ENCODE peak calls at places on chromosomes 4 and X, in five cellular contexts. R is H9, I is H1, Y is neuronal stem cell, U is mesenchymal stem cell. X is an unnamed sample.

GRCh38 chr4:88054909-88055308 is 47.5 kb downstream of the PKD2 start:
- DNase-seq in R (peak; percentile 60), I (no peak), Y (peak; percentile 24), U (peak; percentile 69), X (peak; percentile 60)

GRCh38 chrX:34140816-34141215 is 8.7 kb upstream of the FAM47A start:
- DNase-seq in R (no peak), I (no peak), Y (no peak), U (no peak), X (peak; percentile 34)

GRCh38 chrX:136823175-136823574 is 42.4 kb upstream of the ARHGEF6 start:
- DNase-seq in R (no peak), I (no peak), Y (no peak), U (no peak), X (no peak)

GRCh38 chrX:106802063-106802387 is 448 bp upstream of the TBC1D8B start:
- DNase-seq in R (no peak), I (no peak), Y (peak; percentile 4), U (no peak), X (no peak)

GRCh38 chr4:78313754-78314120 is 237.8 kb upstream of the ANXA3 start:
- DNase-seq in R (no peak), I (no peak), Y (no peak), U (no peak), X (no peak)

GRCh38 chr4:85600501-85600900 is 125.6 kb downstream of the ARHGAP24 start:
- DNase-seq in R (no peak), I (no peak), Y (no peak), U (no peak), X (no peak)

GRCh38 chr4:152189451-152190179 is 346.3 kb downstream of the FBXW7 start:
- DNase-seq in R (no peak), I (no peak), Y (no peak), U (no peak), X (no peak)

GRCh38 chrX:9988762-9989161 is 21.6 kb downstream of the CLDN34 start:
- DNase-seq in R (no peak), I (no peak), Y (no peak), U (no peak), X (peak; percentile 56)

GRCh38 chr4:43337707-43338106 is 445.2 kb downstream of the GRXCR1 start:
- DNase-seq in R (no peak), I (no peak), Y (no peak), U (no peak), X (no peak)

GRCh38 chr4:101833455-101833854 is 42.9 kb downstream of the BANK1 start:
- DNase-seq in R (no peak), I (no peak), Y (no peak), U (no peak), X (no peak)

GRCh38 chr4:128862608-128863313 is 53.3 kb downstream of the JADE1 start:
- DNase-seq in R (no peak), I (no peak), Y (no peak), U (peak; percentile 54), X (no peak)

GRCh38 chr4:75254745-75255144 is 259.5 kb downstream of the RCHY1 start:
- DNase-seq in R (no peak), I (no peak), Y (no peak), U (peak; percentile 77), X (no peak)

GRCh38 chr4:54745031-54745770 is 87.4 kb downstream of the KIT start:
- DNase-seq in R (no peak), I (no peak), Y (no peak), U (no peak), X (no peak)

GRCh38 chrX:124462931-124463330 is 116.6 kb downstream of the SH2D1A start:
- DNase-seq in R (no peak), I (no peak), Y (no peak), U (no peak), X (no peak)

GRCh38 chrX:139429913-139430312 is 100.6 kb upstream of the F9 start:
- DNase-seq in R (no peak), I (no peak), Y (no peak), U (no peak), X (no peak)

GRCh38 chr4:177975315-177975714 is 533.1 kb upstream of the AGA start:
- DNase-seq in R (no peak), I (no peak), Y (no peak), U (no peak), X (no peak)

GRCh38 chrX:13876652-13877051 is 59.8 kb upstream of the GPM6B start:
- DNase-seq in R (no peak), I (no peak), Y (no peak), U (peak; percentile 57), X (no peak)

GRCh38 chr4:42446823-42447222 is 49.5 kb downstream of the SHISA3 start:
- DNase-seq in R (no peak), I (no peak), Y (no peak), U (no peak), X (peak; percentile 16)

GRCh38 chr4:136863756-136864155 is 668.5 kb downstream of the PCDH18 start:
- DNase-seq in R (peak; percentile 34), I (no peak), Y (peak; percentile 3), U (peak; percentile 28), X (no peak)

GRCh38 chrX:58025979-58026378 is 115.7 kb upstream of the ZXDA start:
- DNase-seq in R (no peak), I (peak; percentile 24), Y (no peak), U (peak; percentile 10), X (no peak)

GRCh38 chr4:2248821-2249261 is 6.9 kb upstream of the HAUS3 start:
- DNase-seq in R (no peak), I (no peak), Y (no peak), U (no peak), X (no peak)

GRCh38 chr4:185740471-185740873 is 71.5 kb downstream of the SORBS2 start:
- DNase-seq in R (no peak), I (no peak), Y (no peak), U (no peak), X (no peak)

GRCh38 chr4:137909910-137910309 is 332.2 kb downstream of the SLC7A11 start:
- DNase-seq in R (peak; percentile 29), I (peak; percentile 49), Y (no peak), U (no peak), X (no peak)

GRCh38 chr4:140151700-140152014 is 2.3 kb downstream of the MAML3 start:
- DNase-seq in R (peak; percentile 92), I (no peak), Y (no peak), U (peak; percentile 93), X (peak; percentile 91)

GRCh38 chr4:119748853-119749252 is 120.2 kb upstream of the PDE5A start:
- DNase-seq in R (no peak), I (no peak), Y (no peak), U (no peak), X (no peak)

GRCh38 chr4:2714071-2714770 is 41.9 kb downstream of the TNIP2 start:
- DNase-seq in R (no peak), I (no peak), Y (no peak), U (no peak), X (no peak)

GRCh38 chr4:117064297-117064696 is 21.1 kb downstream of the TRAM1L1 start:
- DNase-seq in R (no peak), I (no peak), Y (no peak), U (no peak), X (peak; percentile 0)

DNA sequence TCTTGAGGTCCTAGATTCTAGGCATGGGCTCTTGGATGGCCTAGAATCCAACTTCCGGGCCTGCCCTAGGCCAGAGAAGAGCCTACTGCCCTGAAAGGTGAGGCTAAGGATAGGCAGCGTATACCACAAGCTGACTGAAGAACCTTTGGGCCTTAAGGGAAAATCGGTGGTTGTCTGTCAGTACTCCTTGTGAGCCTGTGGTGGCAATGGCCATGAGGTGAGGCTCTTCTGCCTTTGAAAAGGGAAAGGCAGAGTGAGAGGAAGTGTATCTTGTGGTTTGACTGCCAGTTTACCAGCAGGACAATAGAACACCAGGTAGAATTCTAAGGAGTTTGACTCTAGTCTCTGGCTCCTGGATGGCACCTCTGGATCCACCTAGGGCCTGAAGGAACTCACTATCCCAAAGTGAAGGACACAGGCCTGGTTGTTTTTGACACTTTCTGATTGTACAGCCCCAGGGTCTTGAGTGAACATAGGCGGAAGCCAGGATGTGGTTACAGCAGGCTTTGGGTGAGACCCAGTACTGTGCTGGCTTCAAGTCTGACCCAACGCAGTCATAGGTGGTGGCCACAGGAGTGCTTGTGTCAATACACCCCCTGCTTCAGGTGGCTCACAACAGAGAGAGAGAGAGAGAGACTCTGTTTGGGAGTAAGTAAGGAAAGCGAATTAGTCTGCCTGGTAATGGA is 20.9 kb downstream of the ITIH6 start:
- DNase-seq in R (no peak), I (no peak), Y (no peak), U (no peak), X (no peak)
- H2BK12ac ChIP-seq in R (no peak overlapping the region), I (no peak overlapping the region), Y (no peak overlapping the region), U (no peak overlapping the region), X (no peak overlapping the region)

DNA sequence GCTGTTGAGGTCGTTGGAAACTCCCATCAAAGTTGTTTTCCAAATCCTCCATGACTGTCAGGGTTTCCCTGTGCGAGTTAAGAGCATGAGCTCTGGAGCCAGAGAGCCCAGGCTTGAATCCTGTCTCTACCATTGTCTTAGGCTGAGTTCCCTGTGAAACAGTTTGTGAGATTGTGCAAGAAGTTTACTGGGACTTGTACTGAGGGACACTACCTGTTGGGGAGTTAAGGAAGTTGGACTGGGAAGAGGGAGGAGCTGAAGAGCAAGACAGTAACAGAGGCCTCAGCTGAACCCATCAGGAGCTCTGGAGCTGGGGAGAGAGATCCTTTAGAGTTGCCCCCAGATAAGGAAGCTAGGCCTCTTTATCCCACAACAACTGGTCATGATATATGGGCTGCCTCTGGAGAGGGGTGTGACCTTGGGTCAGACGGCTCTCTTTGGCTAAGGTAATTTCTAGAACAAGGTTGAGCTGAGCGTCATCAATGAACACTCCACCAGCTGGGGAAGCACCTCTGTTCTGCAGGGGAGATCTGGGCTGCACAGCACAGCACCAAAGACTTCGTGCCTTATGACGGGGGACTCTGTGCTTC is 137.8 kb upstream of the SLC4A4 start:
- DNase-seq in R (no peak), I (no peak), Y (no peak), U (no peak), X (no peak)
- H3K18ac ChIP-seq in R (no peak overlapping the region), I (no peak overlapping the region), Y (no peak overlapping the region), U (no peak overlapping the region), X (no peak overlapping the region)

DNA sequence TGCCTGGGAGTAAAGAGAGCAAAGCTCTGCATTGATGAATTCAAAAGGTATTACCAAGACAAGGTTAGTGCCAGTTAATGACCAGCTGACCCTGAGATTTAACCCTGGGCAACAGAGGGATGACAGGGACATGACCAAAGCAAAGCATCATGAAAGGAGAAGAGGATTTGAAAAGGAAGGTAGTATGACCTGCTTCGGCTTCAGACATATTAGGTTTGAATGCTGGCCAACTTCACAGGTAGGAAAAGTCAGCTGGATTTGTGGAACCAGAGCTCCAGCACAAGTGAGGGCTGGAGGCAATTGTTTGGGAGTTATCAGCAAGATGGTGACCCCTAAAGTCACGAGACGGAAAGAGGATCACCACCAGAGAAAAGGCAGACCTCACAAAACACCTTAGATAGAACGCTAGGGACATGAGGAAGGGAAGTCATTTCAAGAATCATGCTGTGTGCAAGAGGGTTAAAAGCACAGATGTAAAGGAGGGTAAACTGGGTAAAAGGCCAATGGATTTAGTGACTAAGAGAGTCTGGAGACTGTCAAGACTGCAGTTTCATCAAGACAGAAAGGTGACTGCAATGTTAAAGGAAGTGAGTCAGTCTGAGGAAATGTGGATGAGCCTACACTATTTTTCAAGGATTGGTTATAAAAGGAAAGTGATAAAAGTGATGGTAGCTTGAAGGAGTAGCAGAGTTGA is 45.6 kb downstream of the SH3RF1 start:
- DNase-seq in R (no peak), I (no peak), Y (no peak), U (peak; percentile 98), X (peak; percentile 68)
- H2BK12ac ChIP-seq in R (no peak overlapping the region), I (no peak overlapping the region), Y (no peak overlapping the region), U (peak overlapping the region; percentile 75), X (peak overlapping the region; percentile 68)

DNA sequence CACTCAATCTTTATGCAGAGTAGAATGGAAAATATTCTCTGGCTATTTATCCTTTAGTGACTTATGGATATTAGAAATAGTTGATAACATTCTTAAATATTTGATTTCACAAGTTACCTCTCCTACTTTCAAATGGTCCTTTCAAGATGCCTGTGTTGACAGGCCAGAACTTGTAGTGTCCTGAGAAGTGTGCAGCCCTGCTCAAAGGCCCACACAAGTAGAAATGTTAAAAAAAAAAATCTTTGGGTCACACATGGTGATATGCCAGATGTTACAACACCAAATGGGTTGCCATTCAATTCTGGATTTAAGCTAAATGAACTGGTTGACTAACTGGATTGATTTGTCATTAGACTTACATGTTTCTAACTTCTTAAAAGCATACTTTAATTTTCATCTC is 41.9 kb downstream of the PDGFC start:
- DNase-seq in R (no peak), I (no peak), Y (no peak), U (no peak), X (no peak)
- H3K18ac ChIP-seq in R (no peak overlapping the region), I (no peak overlapping the region), Y (no peak overlapping the region), U (no peak overlapping the region), X (no peak overlapping the region)

X was measured in trophoblast cell.